ENCODE peak calls at places on chromosomes 11 and 22, in eight cellular contexts. U is stomach; P is fibroblast of lung; R is CD4-positive, CD25-positive, alpha-beta regulatory T cell; V is right lobe of liver; D is ovary; Q is effector memory CD4-positive, alpha-beta T cell; G is pancreas. I is an unnamed sample.

GRCh38 chr11:83162377-83162776 is 5.4 kb downstream of the PCF11 start:
- DNase-seq in U (no peak), P (no peak), R (peak; percentile 49), V (no peak), D (no peak), Q (no peak), G (no peak), I (no peak)

GRCh38 chr11:77650165-77650564 is 12.6 kb upstream of the CLNS1A start:
- DNase-seq in U (no peak), P (no peak), R (no peak), V (no peak), D (no peak), Q (no peak), G (no peak), I (no peak)

GRCh38 chr22:19085233-19086043 is 36.8 kb downstream of the DGCR2 start:
- DNase-seq in U (no peak), P (peak; percentile 45), R (no peak), V (no peak), D (no peak), Q (no peak), G (no peak), I (no peak)

GRCh38 chr11:57157624-57158023 is 24.1 kb upstream of the LRRC55 start:
- DNase-seq in U (no peak), P (no peak), R (no peak), V (no peak), D (no peak), Q (no peak), G (no peak), I (no peak)

GRCh38 chr11:2361565-2361964 is 15.5 kb upstream of the CD81 start:
- DNase-seq in U (no peak), P (no peak), R (no peak), V (no peak), D (no peak), Q (no peak), G (no peak), I (no peak)

GRCh38 chr11:17014321-17014773 is at the start of gene PLEKHA7:
- DNase-seq in U (peak; percentile 34), P (no peak), R (no peak), V (peak; percentile 54), D (no peak), Q (peak; percentile 9), G (peak; percentile 75), I (no peak)

GRCh38 chr11:83827940-83828554 is 541.9 kb upstream of the CCDC90B start:
- DNase-seq in U (no peak), P (peak; percentile 44), R (no peak), V (no peak), D (no peak), Q (no peak), G (no peak), I (no peak)

GRCh38 chr11:13663631-13664071 is 4.8 kb upstream of the FAR1 start:
- DNase-seq in U (no peak), P (peak; percentile 51), R (no peak), V (no peak), D (no peak), Q (no peak), G (no peak), I (no peak)

GRCh38 chr22:40056163-40056958 is 61.6 kb downstream of the FAM83F start:
- DNase-seq in U (no peak), P (no peak), R (no peak), V (no peak), D (no peak), Q (no peak), G (no peak), I (no peak)

GRCh38 chr11:10042699-10043098 is 251.3 kb downstream of the SBF2 start:
- DNase-seq in U (no peak), P (peak; percentile 25), R (no peak), V (peak; percentile 60), D (no peak), Q (no peak), G (no peak), I (no peak)

GRCh38 chr11:122758974-122759373 is 79.3 kb upstream of the CRTAM start:
- DNase-seq in U (no peak), P (peak; percentile 86), R (no peak), V (no peak), D (no peak), Q (no peak), G (no peak), I (no peak)

GRCh38 chr11:78532991-78533861 is 41.4 kb downstream of the NARS2 start:
- DNase-seq in U (no peak), P (no peak), R (no peak), V (no peak), D (no peak), Q (no peak), G (no peak), I (no peak)

GRCh38 chr11:35529971-35530495 is 4.6 kb upstream of the PAMR1 start:
- DNase-seq in U (no peak), P (peak; percentile 99), R (no peak), V (no peak), D (no peak), Q (no peak), G (no peak), I (no peak)

DNA sequence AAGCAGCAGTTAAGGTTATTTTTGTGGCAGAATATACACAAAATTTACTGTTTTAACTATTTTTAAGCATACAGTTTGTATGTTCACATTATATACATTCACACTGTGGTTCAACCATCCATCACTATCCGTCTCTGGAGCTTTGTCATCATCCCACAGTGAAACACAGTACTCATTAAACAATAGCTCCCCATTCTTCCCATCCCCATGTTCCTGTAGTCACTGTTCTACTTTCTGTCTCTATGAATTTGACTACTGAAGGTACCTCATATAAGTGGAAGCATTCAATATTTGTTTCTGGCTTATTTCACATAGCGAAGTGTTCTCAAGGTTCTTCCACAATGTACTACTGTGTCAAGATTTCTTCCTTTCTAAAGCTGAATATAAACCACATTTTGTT is 32.6 kb downstream of the ZBTB44 start:
- DNase-seq in U (no peak), P (no peak), R (no peak), V (no peak), D (no peak), Q (no peak), G (no peak), I (no peak)
- H3K9me3 ChIP-seq in U (peaks cover 14% of the 10 kb centered on the region), P (no peaks in the 10 kb centered on the region), R (peaks cover 9% of the 10 kb centered on the region), V (no peaks in the 10 kb centered on the region), D (no peaks in the 10 kb centered on the region), Q (no peaks in the 10 kb centered on the region), G (no peaks in the 10 kb centered on the region), I (peaks cover 5% of the 10 kb centered on the region)

GRCh38 chr11:59117774-59118173 is 10.7 kb downstream of the FAM111B start:
- DNase-seq in U (no peak), P (no peak), R (no peak), V (no peak), D (no peak), Q (no peak), G (no peak), I (no peak)
- H3K9me3 ChIP-seq in U (peaks cover 24% of the 10 kb centered on the region), P (no peaks in the 10 kb centered on the region), R (peaks cover 24% of the 10 kb centered on the region), V (peaks cover 7% of the 10 kb centered on the region), D (no peaks in the 10 kb centered on the region), Q (peaks cover 6% of the 10 kb centered on the region), G (no peaks in the 10 kb centered on the region), I (peaks cover 3% of the 10 kb centered on the region)

DNA sequence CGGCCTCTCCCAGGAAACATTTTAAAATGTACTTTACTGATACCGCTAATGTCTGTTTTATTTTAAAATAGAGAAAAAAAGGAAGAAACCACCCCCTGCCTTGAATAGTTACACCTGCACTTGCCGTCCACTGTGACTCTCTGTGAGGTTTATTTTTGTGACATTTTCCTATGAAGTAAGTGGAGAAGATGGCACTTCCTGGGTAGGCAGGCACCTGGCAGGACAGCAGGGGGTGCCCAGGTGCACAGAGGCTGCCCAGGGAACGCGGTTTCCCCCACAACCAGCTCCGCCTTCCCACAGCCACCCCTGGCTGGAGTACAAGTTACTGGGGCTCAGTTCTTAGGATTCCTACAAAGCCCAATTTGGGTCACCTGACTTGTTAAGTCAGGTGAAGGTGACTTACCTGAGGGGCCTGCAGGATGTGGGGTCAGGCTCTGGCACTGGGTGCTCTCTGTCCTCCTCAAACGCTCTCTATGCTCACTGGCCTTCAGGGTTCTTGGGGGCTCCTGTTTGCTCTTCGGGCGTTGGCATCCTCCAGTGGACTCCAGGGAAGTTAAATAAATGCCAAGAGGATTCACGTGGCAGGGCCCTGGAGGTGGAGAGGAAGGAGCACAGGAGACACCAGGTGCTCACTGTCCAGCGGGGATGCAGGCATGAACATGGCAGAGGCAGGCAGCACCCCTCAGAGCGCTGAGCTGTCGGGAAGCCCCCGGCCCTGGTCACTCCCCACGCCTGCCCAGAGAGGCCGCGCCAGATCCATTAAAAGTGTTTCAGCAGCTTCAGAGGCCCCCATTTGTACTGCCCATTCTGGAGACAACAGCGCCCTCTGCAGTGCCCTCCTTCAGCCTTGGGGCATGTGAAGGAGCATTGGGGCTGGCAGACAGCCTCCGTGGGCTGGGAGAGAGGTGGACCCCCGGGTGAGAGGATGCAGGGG is 1021.2 kb downstream of the TBC1D22A start:
- DNase-seq in U (no peak), P (no peak), R (no peak), V (no peak), D (no peak), Q (no peak), G (peak; percentile 47), I (no peak)
- H3K9me3 ChIP-seq in U (peaks cover 23% of the 10 kb centered on the region), P (peaks cover 2% of the 10 kb centered on the region), R (no peaks in the 10 kb centered on the region), V (no peaks in the 10 kb centered on the region), D (no peaks in the 10 kb centered on the region), Q (no peaks in the 10 kb centered on the region), G (no peaks in the 10 kb centered on the region), I (no peaks in the 10 kb centered on the region)

DNA sequence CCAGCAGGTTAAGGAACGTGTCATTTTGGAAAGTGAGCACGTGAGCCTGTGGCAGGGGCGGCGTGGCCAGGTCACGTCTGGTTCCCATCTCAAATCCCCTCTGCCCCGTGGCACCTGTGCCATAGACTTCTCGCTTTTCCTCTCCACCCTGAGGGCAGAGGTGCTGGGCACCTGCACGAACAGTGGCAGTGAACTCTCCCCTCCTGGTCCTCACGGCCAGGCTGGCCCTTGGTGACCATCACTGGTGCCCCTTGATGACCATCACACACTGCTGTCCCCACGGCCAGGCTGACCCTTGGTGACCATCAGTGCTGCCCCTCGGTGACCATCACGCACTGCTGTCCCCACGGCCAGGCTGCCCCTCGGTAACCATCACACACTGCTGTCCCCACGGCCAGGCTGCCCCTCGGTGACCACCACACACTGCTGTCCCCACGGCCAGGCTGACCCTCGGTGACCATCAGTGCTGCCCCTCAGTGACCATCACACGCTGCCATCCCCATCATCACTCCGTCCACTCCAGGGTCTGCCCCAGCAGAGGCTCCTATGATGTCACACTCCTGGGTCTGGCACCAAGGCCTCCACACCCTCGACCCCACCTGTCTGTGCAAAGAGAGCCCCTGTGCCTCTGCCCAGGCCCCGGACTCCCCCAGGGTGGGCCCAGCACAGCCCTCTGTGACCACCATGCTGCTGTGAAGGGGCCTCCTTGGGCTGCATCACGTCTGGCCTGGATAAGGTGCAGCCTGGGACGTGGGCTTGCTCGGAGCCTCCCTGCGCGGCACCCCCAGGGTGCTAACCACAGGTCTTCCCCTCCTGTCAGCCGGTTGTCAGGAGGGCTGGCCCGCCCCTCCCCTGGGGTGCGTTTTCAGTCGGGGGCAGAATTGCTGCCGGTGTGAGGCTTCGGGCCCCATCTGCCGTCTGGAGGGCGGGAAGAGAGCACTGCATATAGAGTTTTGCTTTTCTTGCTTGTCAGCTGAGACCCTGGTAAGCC is 738.6 kb downstream of the BRD1 start:
- DNase-seq in U (no peak), P (no peak), R (no peak), V (no peak), D (no peak), Q (no peak), G (peak; percentile 35), I (no peak)
- H3K9me3 ChIP-seq in U (no peaks in the 10 kb centered on the region), P (no peaks in the 10 kb centered on the region), R (no peaks in the 10 kb centered on the region), V (no peaks in the 10 kb centered on the region), D (no peaks in the 10 kb centered on the region), Q (no peaks in the 10 kb centered on the region), G (no peaks in the 10 kb centered on the region), I (no peaks in the 10 kb centered on the region)

GRCh38 chr11:132621976-132622375 is 910.3 kb downstream of the OPCML start:
- DNase-seq in U (no peak), P (peak; percentile 44), R (no peak), V (no peak), D (no peak), Q (no peak), G (no peak), I (no peak)
- H3K9me3 ChIP-seq in U (no peaks in the 10 kb centered on the region), P (no peaks in the 10 kb centered on the region), R (no peaks in the 10 kb centered on the region), V (no peaks in the 10 kb centered on the region), D (no peaks in the 10 kb centered on the region), Q (no peaks in the 10 kb centered on the region), G (no peaks in the 10 kb centered on the region), I (no peaks in the 10 kb centered on the region)